ENCODE peak calls at places on chromosomes 5 and 9, in seven cellular contexts. One of them, this sample, is unnamed.

GRCh38 chr9:80049096-80049495 is 477.3 kb downstream of the TLE4 start:
- DNase-seq in SIG-M5: no peak
- DNase-seq in stimulated activated CD8-positive, alpha-beta memory T cell treated with anti-CD3 and anti-CD28 coated beads, Interleukin-4, amount 100 ng/mL, for 48 hours: no peak
- DNase-seq in OCI-M1: no peak
- DNase-seq in activated naive CD4-positive, alpha-beta T cell treated with anti-CD3 and anti-CD28 coated beads, Interleukin-2, amount 10 ng/mL, durations not matched to agents 7 days and 5 days: no peak
- DNase-seq in hippocampal formation: no peak
- DNase-seq in PC-3: no peak
- DNase-seq in this sample: no peak

GRCh38 chr5:150492621-150493020 is 15.3 kb upstream of the NDST1 start:
- DNase-seq in PC-3: peak
- DNase-seq in OCI-M1: no peak
- DNase-seq in SIG-M5: no peak
- DNase-seq in stimulated activated CD8-positive, alpha-beta memory T cell treated with anti-CD3 and anti-CD28 coated beads, Interleukin-4, amount 100 ng/mL, for 48 hours: no peak
- DNase-seq in activated naive CD4-positive, alpha-beta T cell treated with anti-CD3 and anti-CD28 coated beads, Interleukin-2, amount 10 ng/mL, durations not matched to agents 7 days and 5 days: no peak
- DNase-seq in hippocampal formation: no peak
- DNase-seq in this sample: no peak

GRCh38 chr9:92954078-92954861 is 6.9 kb downstream of the FGD3 start:
- DNase-seq in stimulated activated CD8-positive, alpha-beta memory T cell treated with anti-CD3 and anti-CD28 coated beads, Interleukin-4, amount 100 ng/mL, for 48 hours: peak
- DNase-seq in PC-3: peak
- DNase-seq in SIG-M5: no peak
- DNase-seq in activated naive CD4-positive, alpha-beta T cell treated with anti-CD3 and anti-CD28 coated beads, Interleukin-2, amount 10 ng/mL, durations not matched to agents 7 days and 5 days: peak
- DNase-seq in hippocampal formation: no peak
- DNase-seq in OCI-M1: no peak
- DNase-seq in this sample: peak

GRCh38 chr5:148884339-148885020 is 58.1 kb downstream of the ADRB2 start:
- DNase-seq in PC-3: no peak
- DNase-seq in OCI-M1: no peak
- DNase-seq in hippocampal formation: no peak
- DNase-seq in SIG-M5: no peak
- DNase-seq in stimulated activated CD8-positive, alpha-beta memory T cell treated with anti-CD3 and anti-CD28 coated beads, Interleukin-4, amount 100 ng/mL, for 48 hours: no peak
- DNase-seq in activated naive CD4-positive, alpha-beta T cell treated with anti-CD3 and anti-CD28 coated beads, Interleukin-2, amount 10 ng/mL, durations not matched to agents 7 days and 5 days: no peak
- DNase-seq in this sample: no peak

GRCh38 chr5:29150840-29151239 is 2042.6 kb upstream of the CDH6 start:
- DNase-seq in SIG-M5: no peak
- DNase-seq in OCI-M1: no peak
- DNase-seq in stimulated activated CD8-positive, alpha-beta memory T cell treated with anti-CD3 and anti-CD28 coated beads, Interleukin-4, amount 100 ng/mL, for 48 hours: no peak
- DNase-seq in activated naive CD4-positive, alpha-beta T cell treated with anti-CD3 and anti-CD28 coated beads, Interleukin-2, amount 10 ng/mL, durations not matched to agents 7 days and 5 days: no peak
- DNase-seq in PC-3: no peak
- DNase-seq in hippocampal formation: no peak
- DNase-seq in this sample: no peak

GRCh38 chr9:114028646-114029045 is 49.5 kb downstream of the AMBP start:
- DNase-seq in PC-3: no peak
- DNase-seq in hippocampal formation: no peak
- DNase-seq in stimulated activated CD8-positive, alpha-beta memory T cell treated with anti-CD3 and anti-CD28 coated beads, Interleukin-4, amount 100 ng/mL, for 48 hours: no peak
- DNase-seq in SIG-M5: no peak
- DNase-seq in OCI-M1: no peak
- DNase-seq in activated naive CD4-positive, alpha-beta T cell treated with anti-CD3 and anti-CD28 coated beads, Interleukin-2, amount 10 ng/mL, durations not matched to agents 7 days and 5 days: no peak
- DNase-seq in this sample: no peak

GRCh38 chr9:137411670-137412380 is 11.1 kb downstream of the EXD3 start:
- DNase-seq in SIG-M5: no peak
- DNase-seq in activated naive CD4-positive, alpha-beta T cell treated with anti-CD3 and anti-CD28 coated beads, Interleukin-2, amount 10 ng/mL, durations not matched to agents 7 days and 5 days: peak
- DNase-seq in stimulated activated CD8-positive, alpha-beta memory T cell treated with anti-CD3 and anti-CD28 coated beads, Interleukin-4, amount 100 ng/mL, for 48 hours: peak
- DNase-seq in hippocampal formation: no peak
- DNase-seq in OCI-M1: no peak
- DNase-seq in PC-3: peak
- DNase-seq in this sample: no peak

GRCh38 chr9:87569008-87569908 is 71.6 kb downstream of the DAPK1 start:
- DNase-seq in PC-3: no peak
- DNase-seq in SIG-M5: no peak
- DNase-seq in stimulated activated CD8-positive, alpha-beta memory T cell treated with anti-CD3 and anti-CD28 coated beads, Interleukin-4, amount 100 ng/mL, for 48 hours: no peak
- DNase-seq in activated naive CD4-positive, alpha-beta T cell treated with anti-CD3 and anti-CD28 coated beads, Interleukin-2, amount 10 ng/mL, durations not matched to agents 7 days and 5 days: no peak
- DNase-seq in hippocampal formation: no peak
- DNase-seq in OCI-M1: no peak
- DNase-seq in this sample: no peak

GRCh38 chr5:61575103-61575502 is 243.0 kb downstream of the ZSWIM6 start:
- DNase-seq in SIG-M5: no peak
- DNase-seq in activated naive CD4-positive, alpha-beta T cell treated with anti-CD3 and anti-CD28 coated beads, Interleukin-2, amount 10 ng/mL, durations not matched to agents 7 days and 5 days: no peak
- DNase-seq in PC-3: peak
- DNase-seq in stimulated activated CD8-positive, alpha-beta memory T cell treated with anti-CD3 and anti-CD28 coated beads, Interleukin-4, amount 100 ng/mL, for 48 hours: no peak
- DNase-seq in OCI-M1: peak
- DNase-seq in hippocampal formation: no peak
- DNase-seq in this sample: no peak

GRCh38 chr9:70534058-70534457 is 119.6 kb upstream of the KLF9 start:
- DNase-seq in hippocampal formation: no peak
- DNase-seq in activated naive CD4-positive, alpha-beta T cell treated with anti-CD3 and anti-CD28 coated beads, Interleukin-2, amount 10 ng/mL, durations not matched to agents 7 days and 5 days: no peak
- DNase-seq in PC-3: no peak
- DNase-seq in stimulated activated CD8-positive, alpha-beta memory T cell treated with anti-CD3 and anti-CD28 coated beads, Interleukin-4, amount 100 ng/mL, for 48 hours: no peak
- DNase-seq in SIG-M5: no peak
- DNase-seq in OCI-M1: no peak
- DNase-seq in this sample: no peak

GRCh38 chr9:113899205-113899604 is 23.1 kb downstream of the ZNF618 start:
- DNase-seq in hippocampal formation: no peak
- DNase-seq in stimulated activated CD8-positive, alpha-beta memory T cell treated with anti-CD3 and anti-CD28 coated beads, Interleukin-4, amount 100 ng/mL, for 48 hours: no peak
- DNase-seq in OCI-M1: no peak
- DNase-seq in PC-3: no peak
- DNase-seq in SIG-M5: no peak
- DNase-seq in activated naive CD4-positive, alpha-beta T cell treated with anti-CD3 and anti-CD28 coated beads, Interleukin-2, amount 10 ng/mL, durations not matched to agents 7 days and 5 days: no peak
- DNase-seq in this sample: no peak

GRCh38 chr9:128689293-128689770 is 310 bp downstream of the SET start:
- DNase-seq in stimulated activated CD8-positive, alpha-beta memory T cell treated with anti-CD3 and anti-CD28 coated beads, Interleukin-4, amount 100 ng/mL, for 48 hours: peak
- DNase-seq in PC-3: no peak
- DNase-seq in OCI-M1: no peak
- DNase-seq in hippocampal formation: peak
- DNase-seq in SIG-M5: no peak
- DNase-seq in activated naive CD4-positive, alpha-beta T cell treated with anti-CD3 and anti-CD28 coated beads, Interleukin-2, amount 10 ng/mL, durations not matched to agents 7 days and 5 days: no peak
- DNase-seq in this sample: no peak

GRCh38 chr5:139660916-139661814 is 13.0 kb downstream of the CXXC5 start:
- DNase-seq in SIG-M5: peak
- DNase-seq in activated naive CD4-positive, alpha-beta T cell treated with anti-CD3 and anti-CD28 coated beads, Interleukin-2, amount 10 ng/mL, durations not matched to agents 7 days and 5 days: no peak
- DNase-seq in hippocampal formation: peak
- DNase-seq in stimulated activated CD8-positive, alpha-beta memory T cell treated with anti-CD3 and anti-CD28 coated beads, Interleukin-4, amount 100 ng/mL, for 48 hours: no peak
- DNase-seq in PC-3: peak
- DNase-seq in OCI-M1: no peak
- DNase-seq in this sample: no peak